ENCODE peak calls at places on chromosomes 6 and 20, in nine cellular contexts. K, B, F, W, M, S, N, R and E are unnamed samples.

GRCh38 chr6:136090929-136091328 is 159.2 kb downstream of the MTFR2 start:
- DNase-seq in K (no peak), M (no peak), W (no peak), S (no peak), B (no peak), F (no peak), N (no peak), R (no peak), E (no peak)

GRCh38 chr6:22558288-22558882 is 11.0 kb upstream of the HDGFL1 start:
- DNase-seq in N (no peak), W (peak), F (no peak), R (peak), M (no peak), B (no peak), S (no peak), K (no peak), E (no peak)

GRCh38 chr6:163645560-163645959 is 231.0 kb downstream of the QKI start:
- DNase-seq in K (no peak), R (no peak), N (no peak), M (no peak), S (no peak), W (no peak), B (no peak), F (no peak), E (no peak)

GRCh38 chr20:34560141-34560523 is 1.6 kb downstream of the MAP1LC3A start:
- DNase-seq in W (no peak), R (no peak), B (no peak), N (peak), S (no peak), K (no peak), M (no peak), F (no peak), E (no peak)

GRCh38 chr6:155954149-155954548 is 498.5 kb upstream of the NOX3 start:
- DNase-seq in F (no peak), B (no peak), W (no peak), R (no peak), M (no peak), K (no peak), N (no peak), S (no peak), E (no peak)

GRCh38 chr6:56890683-56891429 is 64.1 kb upstream of the BEND6 start:
- DNase-seq in S (no peak), R (peak), K (no peak), N (no peak), M (no peak), F (no peak), B (peak), W (peak), E (no peak)

GRCh38 chr6:154197176-154197850 is 158.3 kb downstream of the OPRM1 start:
- DNase-seq in M (no peak), N (no peak), W (peak), B (peak), S (no peak), F (no peak), K (no peak), R (no peak), E (no peak)

GRCh38 chr6:143224516-143224915 is 163.8 kb downstream of the AIG1 start:
- DNase-seq in K (no peak), F (no peak), S (no peak), M (no peak), B (peak), R (no peak), N (no peak), W (peak), E (no peak)

GRCh38 chr6:24851086-24851485 is 52.4 kb upstream of the ARMH2 start:
- DNase-seq in S (no peak), M (no peak), R (no peak), N (no peak), K (no peak), F (no peak), B (no peak), W (no peak), E (no peak)

GRCh38 chr6:123316733-123317323 is 319.9 kb downstream of the TRDN start:
- DNase-seq in N (no peak), F (no peak), M (no peak), K (peak), S (no peak), B (peak), W (peak), R (peak), E (no peak)

GRCh38 chr6:142669701-142670351 is 275.1 kb downstream of the HIVEP2 start:
- DNase-seq in N (no peak), F (no peak), S (no peak), R (no peak), W (no peak), B (no peak), M (no peak), K (no peak), E (no peak)

GRCh38 chr6:154653385-154653784 is 79.8 kb upstream of the SCAF8 start:
- DNase-seq in R (no peak), B (no peak), N (no peak), K (no peak), F (no peak), S (no peak), M (no peak), W (peak), E (no peak)

GRCh38 chr20:10023911-10024310 is 10.9 kb upstream of the ANKEF1 start:
- DNase-seq in W (no peak), M (no peak), N (no peak), R (no peak), S (no peak), F (no peak), K (no peak), B (no peak), E (no peak)